ENCODE peak calls at places on chromosomes 7 and 10, in seven cellular contexts. O, F, J, Z, E, C and M are unnamed samples.

GRCh38 chr7:3229904-3230470 is 71.1 kb upstream of the SDK1 start:
- DNase-seq in J (no peak), E (no peak), F (no peak), Z (no peak), O (no peak), C (no peak), M (no peak)

GRCh38 chr10:7117177-7117799 is 293.5 kb downstream of the SFMBT2 start:
- DNase-seq in O (no peak), E (no peak), C (no peak), Z (no peak), J (no peak), F (no peak), M (no peak)

GRCh38 chr7:107890493-107890961 is 456 bp upstream of the DLD start:
- DNase-seq in E (no peak), J (no peak), C (no peak), Z (no peak), O (no peak), F (no peak), M (peak; percentile 35)

GRCh38 chr7:117667456-117667855 is 187.6 kb downstream of the CFTR start:
- DNase-seq in E (no peak), O (no peak), F (no peak), C (no peak), J (no peak), Z (no peak), M (no peak)

GRCh38 chr10:61744469-61744868 is 81.7 kb downstream of the CABCOCO1 start:
- DNase-seq in E (no peak), O (no peak), C (no peak), F (no peak), J (no peak), Z (no peak), M (no peak)

GRCh38 chr7:139602143-139602722 is 78.7 kb downstream of the CLEC2L start:
- DNase-seq in J (no peak), C (peak; percentile 49), F (no peak), O (peak; percentile 36), Z (no peak), E (no peak), M (no peak)

GRCh38 chr10:78838141-78838540 is 230.6 kb upstream of the ZMIZ1 start:
- DNase-seq in E (no peak), C (no peak), Z (no peak), F (no peak), J (no peak), O (no peak), M (no peak)

GRCh38 chr7:7751243-7752092 is 33.1 kb upstream of the RPA3 start:
- DNase-seq in J (no peak), F (no peak), C (no peak), Z (no peak), E (no peak), O (no peak), M (peak; percentile 48)

GRCh38 chr10:29998142-29998808 is 61.1 kb downstream of the JCAD start:
- DNase-seq in C (peak; percentile 87), F (peak; percentile 47), Z (peak; percentile 45), E (no peak), J (peak; percentile 33), O (peak; percentile 70), M (peak; percentile 77)

GRCh38 chr10:30068482-30069223 is 9.3 kb upstream of the JCAD start:
- DNase-seq in Z (no peak), E (no peak), F (no peak), O (no peak), J (no peak), C (no peak), M (no peak)

GRCh38 chr7:79403451-79403850 is 50.0 kb downstream of the MAGI2 start:
- DNase-seq in Z (no peak), O (no peak), F (no peak), C (no peak), J (no peak), E (no peak), M (no peak)

GRCh38 chr7:100119701-100120517 is 475 bp downstream of the CNPY4 start:
- DNase-seq in E (peak; percentile 52), F (no peak), Z (no peak), O (peak; percentile 77), J (peak; percentile 59), C (peak; percentile 64), M (peak; percentile 71)

GRCh38 chr7:157589680-157590079 is 252.9 kb downstream of the DNAJB6 start:
- DNase-seq in C (no peak), J (no peak), O (no peak), E (no peak), F (no peak), Z (no peak), M (no peak)

GRCh38 chr10:97030894-97031293 is 154.9 kb downstream of the SLIT1 start:
- DNase-seq in F (no peak), J (no peak), O (no peak), C (no peak), E (no peak), Z (no peak), M (no peak)

GRCh38 chr10:81600185-81600584 is 274.8 kb upstream of the NRG3 start:
- DNase-seq in C (no peak), E (no peak), J (no peak), O (peak; percentile 8), F (no peak), Z (no peak), M (no peak)